ENCODE peak calls at places on chromosomes 12 and 14, in seven cellular contexts. One of them, this sample, is unnamed.

GRCh38 chr12:81450920-81451739 is 308.0 kb downstream of the PPFIA2 start:
- DNase-seq in GM12865: peak
- DNase-seq in HT1080: peak
- DNase-seq in stimulated activated CD8-positive, alpha-beta memory T cell treated with anti-CD3 and anti-CD28 coated beads, Interleukin-7, amount 100 ng/mL, for 48 hours: no peak
- DNase-seq in fibroblast of pulmonary artery: peak
- DNase-seq in mucosa of gallbladder: peak
- DNase-seq in type B pancreatic cell: no peak
- DNase-seq in this sample: no peak

GRCh38 chr12:123748661-123749060 is 13.4 kb upstream of the DNAH10 start:
- DNase-seq in GM12865: no peak
- DNase-seq in HT1080: peak
- DNase-seq in stimulated activated CD8-positive, alpha-beta memory T cell treated with anti-CD3 and anti-CD28 coated beads, Interleukin-7, amount 100 ng/mL, for 48 hours: no peak
- DNase-seq in fibroblast of pulmonary artery: no peak
- DNase-seq in mucosa of gallbladder: no peak
- DNase-seq in type B pancreatic cell: peak
- DNase-seq in this sample: no peak

GRCh38 chr12:132065609-132066344 is 78.3 kb downstream of the DDX51 start:
- DNase-seq in GM12865: no peak
- DNase-seq in HT1080: no peak
- DNase-seq in stimulated activated CD8-positive, alpha-beta memory T cell treated with anti-CD3 and anti-CD28 coated beads, Interleukin-7, amount 100 ng/mL, for 48 hours: no peak
- DNase-seq in fibroblast of pulmonary artery: no peak
- DNase-seq in mucosa of gallbladder: no peak
- DNase-seq in type B pancreatic cell: no peak
- DNase-seq in this sample: no peak

GRCh38 chr12:120962487-120963054 is 15.8 kb upstream of the HNF1A start:
- DNase-seq in GM12865: no peak
- DNase-seq in HT1080: peak
- DNase-seq in stimulated activated CD8-positive, alpha-beta memory T cell treated with anti-CD3 and anti-CD28 coated beads, Interleukin-7, amount 100 ng/mL, for 48 hours: no peak
- DNase-seq in fibroblast of pulmonary artery: no peak
- DNase-seq in mucosa of gallbladder: no peak
- DNase-seq in type B pancreatic cell: no peak
- DNase-seq in this sample: no peak

GRCh38 chr12:106309671-106310313 is 7.3 kb downstream of the TCP11L2 start:
- DNase-seq in GM12865: no peak
- DNase-seq in HT1080: peak
- DNase-seq in stimulated activated CD8-positive, alpha-beta memory T cell treated with anti-CD3 and anti-CD28 coated beads, Interleukin-7, amount 100 ng/mL, for 48 hours: no peak
- DNase-seq in fibroblast of pulmonary artery: peak
- DNase-seq in mucosa of gallbladder: no peak
- DNase-seq in type B pancreatic cell: no peak
- DNase-seq in this sample: no peak

GRCh38 chr12:10301103-10301502 is 6.6 kb upstream of the KLRD1 start:
- DNase-seq in GM12865: no peak
- DNase-seq in HT1080: no peak
- DNase-seq in stimulated activated CD8-positive, alpha-beta memory T cell treated with anti-CD3 and anti-CD28 coated beads, Interleukin-7, amount 100 ng/mL, for 48 hours: peak
- DNase-seq in fibroblast of pulmonary artery: no peak
- DNase-seq in mucosa of gallbladder: no peak
- DNase-seq in type B pancreatic cell: no peak
- DNase-seq in this sample: no peak

GRCh38 chr12:123761841-123762714 is at the start of gene DNAH10:
- DNase-seq in GM12865: peak
- DNase-seq in HT1080: no peak
- DNase-seq in stimulated activated CD8-positive, alpha-beta memory T cell treated with anti-CD3 and anti-CD28 coated beads, Interleukin-7, amount 100 ng/mL, for 48 hours: peak
- DNase-seq in fibroblast of pulmonary artery: no peak
- DNase-seq in mucosa of gallbladder: no peak
- DNase-seq in type B pancreatic cell: peak
- DNase-seq in this sample: no peak

GRCh38 chr14:36646664-36647416 is 14.8 kb upstream of the PAX9 start:
- DNase-seq in GM12865: no peak
- DNase-seq in HT1080: no peak
- DNase-seq in stimulated activated CD8-positive, alpha-beta memory T cell treated with anti-CD3 and anti-CD28 coated beads, Interleukin-7, amount 100 ng/mL, for 48 hours: no peak
- DNase-seq in fibroblast of pulmonary artery: no peak
- DNase-seq in mucosa of gallbladder: no peak
- DNase-seq in type B pancreatic cell: no peak
- DNase-seq in this sample: no peak

GRCh38 chr14:80186301-80186800 is 25.0 kb downstream of the DIO2 start:
- DNase-seq in GM12865: no peak
- DNase-seq in HT1080: no peak
- DNase-seq in stimulated activated CD8-positive, alpha-beta memory T cell treated with anti-CD3 and anti-CD28 coated beads, Interleukin-7, amount 100 ng/mL, for 48 hours: no peak
- DNase-seq in fibroblast of pulmonary artery: no peak
- DNase-seq in mucosa of gallbladder: no peak
- DNase-seq in type B pancreatic cell: no peak
- DNase-seq in this sample: no peak

GRCh38 chr12:27549801-27550652 is 26.0 kb downstream of the PPFIBP1 start:
- DNase-seq in GM12865: no peak
- DNase-seq in HT1080: peak
- DNase-seq in stimulated activated CD8-positive, alpha-beta memory T cell treated with anti-CD3 and anti-CD28 coated beads, Interleukin-7, amount 100 ng/mL, for 48 hours: no peak
- DNase-seq in fibroblast of pulmonary artery: peak
- DNase-seq in mucosa of gallbladder: peak
- DNase-seq in type B pancreatic cell: no peak
- DNase-seq in this sample: no peak

GRCh38 chr14:92540472-92541048 is 27.0 kb downstream of the RIN3 start:
- DNase-seq in GM12865: peak
- DNase-seq in HT1080: peak
- DNase-seq in stimulated activated CD8-positive, alpha-beta memory T cell treated with anti-CD3 and anti-CD28 coated beads, Interleukin-7, amount 100 ng/mL, for 48 hours: no peak
- DNase-seq in fibroblast of pulmonary artery: peak
- DNase-seq in mucosa of gallbladder: peak
- DNase-seq in type B pancreatic cell: no peak
- DNase-seq in this sample: no peak

GRCh38 chr12:103571286-103571685 is 15.8 kb upstream of the STAB2 start:
- DNase-seq in GM12865: no peak
- DNase-seq in HT1080: no peak
- DNase-seq in stimulated activated CD8-positive, alpha-beta memory T cell treated with anti-CD3 and anti-CD28 coated beads, Interleukin-7, amount 100 ng/mL, for 48 hours: no peak
- DNase-seq in fibroblast of pulmonary artery: no peak
- DNase-seq in mucosa of gallbladder: peak
- DNase-seq in type B pancreatic cell: no peak
- DNase-seq in this sample: no peak

GRCh38 chr12:91817512-91817911 is 328.1 kb downstream of the BTG1 start:
- DNase-seq in GM12865: no peak
- DNase-seq in HT1080: no peak
- DNase-seq in stimulated activated CD8-positive, alpha-beta memory T cell treated with anti-CD3 and anti-CD28 coated beads, Interleukin-7, amount 100 ng/mL, for 48 hours: no peak
- DNase-seq in fibroblast of pulmonary artery: peak
- DNase-seq in mucosa of gallbladder: peak
- DNase-seq in type B pancreatic cell: no peak
- DNase-seq in this sample: no peak

GRCh38 chr12:104672501-104673265 is 215.9 kb downstream of the CHST11 start:
- DNase-seq in GM12865: no peak
- DNase-seq in HT1080: peak
- DNase-seq in stimulated activated CD8-positive, alpha-beta memory T cell treated with anti-CD3 and anti-CD28 coated beads, Interleukin-7, amount 100 ng/mL, for 48 hours: no peak
- DNase-seq in fibroblast of pulmonary artery: peak
- DNase-seq in mucosa of gallbladder: peak
- DNase-seq in type B pancreatic cell: no peak
- DNase-seq in this sample: no peak

GRCh38 chr14:104460920-104461651 is 118.5 kb upstream of the C14orf180 start:
- DNase-seq in GM12865: no peak
- DNase-seq in HT1080: no peak
- DNase-seq in stimulated activated CD8-positive, alpha-beta memory T cell treated with anti-CD3 and anti-CD28 coated beads, Interleukin-7, amount 100 ng/mL, for 48 hours: no peak
- DNase-seq in fibroblast of pulmonary artery: no peak
- DNase-seq in mucosa of gallbladder: peak
- DNase-seq in type B pancreatic cell: no peak
- DNase-seq in this sample: no peak

GRCh38 chr12:8953773-8954402 is 4.4 kb upstream of the M6PR start:
- DNase-seq in GM12865: no peak
- DNase-seq in HT1080: no peak
- DNase-seq in stimulated activated CD8-positive, alpha-beta memory T cell treated with anti-CD3 and anti-CD28 coated beads, Interleukin-7, amount 100 ng/mL, for 48 hours: no peak
- DNase-seq in fibroblast of pulmonary artery: no peak
- DNase-seq in mucosa of gallbladder: no peak
- DNase-seq in type B pancreatic cell: no peak
- DNase-seq in this sample: no peak

GRCh38 chr12:59393506-59393905 is 202.3 kb upstream of the SLC16A7 start:
- DNase-seq in GM12865: no peak
- DNase-seq in HT1080: no peak
- DNase-seq in stimulated activated CD8-positive, alpha-beta memory T cell treated with anti-CD3 and anti-CD28 coated beads, Interleukin-7, amount 100 ng/mL, for 48 hours: no peak
- DNase-seq in fibroblast of pulmonary artery: no peak
- DNase-seq in mucosa of gallbladder: no peak
- DNase-seq in type B pancreatic cell: no peak
- DNase-seq in this sample: no peak

GRCh38 chr12:124451637-124452243 is 115.7 kb downstream of the NCOR2 start:
- DNase-seq in GM12865: no peak
- DNase-seq in HT1080: no peak
- DNase-seq in stimulated activated CD8-positive, alpha-beta memory T cell treated with anti-CD3 and anti-CD28 coated beads, Interleukin-7, amount 100 ng/mL, for 48 hours: no peak
- DNase-seq in fibroblast of pulmonary artery: no peak
- DNase-seq in mucosa of gallbladder: no peak
- DNase-seq in type B pancreatic cell: no peak
- DNase-seq in this sample: no peak

GRCh38 chr12:94851396-94852025 is 152.0 kb downstream of the NDUFA12 start:
- DNase-seq in GM12865: no peak
- DNase-seq in HT1080: no peak
- DNase-seq in stimulated activated CD8-positive, alpha-beta memory T cell treated with anti-CD3 and anti-CD28 coated beads, Interleukin-7, amount 100 ng/mL, for 48 hours: no peak
- DNase-seq in fibroblast of pulmonary artery: no peak
- DNase-seq in mucosa of gallbladder: no peak
- DNase-seq in type B pancreatic cell: no peak
- DNase-seq in this sample: no peak

GRCh38 chr12:39722511-39722910 is 102.9 kb upstream of the ABCD2 start:
- DNase-seq in GM12865: no peak
- DNase-seq in HT1080: no peak
- DNase-seq in stimulated activated CD8-positive, alpha-beta memory T cell treated with anti-CD3 and anti-CD28 coated beads, Interleukin-7, amount 100 ng/mL, for 48 hours: no peak
- DNase-seq in fibroblast of pulmonary artery: no peak
- DNase-seq in mucosa of gallbladder: no peak
- DNase-seq in type B pancreatic cell: no peak
- DNase-seq in this sample: no peak

GRCh38 chr12:89225808-89226368 is 126.4 kb downstream of the DUSP6 start:
- DNase-seq in GM12865: peak
- DNase-seq in HT1080: peak
- DNase-seq in stimulated activated CD8-positive, alpha-beta memory T cell treated with anti-CD3 and anti-CD28 coated beads, Interleukin-7, amount 100 ng/mL, for 48 hours: no peak
- DNase-seq in fibroblast of pulmonary artery: peak
- DNase-seq in mucosa of gallbladder: peak
- DNase-seq in type B pancreatic cell: no peak
- DNase-seq in this sample: no peak

This sample was measured in central memory CD8-positive, alpha-beta T cell.